ENCODE peak calls at places on chromosome 20, in nine cellular contexts. W is osteocyte, Q is fibroblast of lung, F is neural crest cell, H is glutamatergic neuron, N is BJ, P is psoas muscle, T is HFFc6, O is left ventricle myocardium inferior. C is an unnamed sample.

GRCh38 chr20:58714923-58715708 is 22.5 kb downstream of the NPEPL1 start:
- DNase-seq in W (peak; percentile 83), Q (no peak), F (no peak), H (no peak), N (no peak), P (no peak), T (no peak), O (peak; percentile 8), C (peak; percentile 72)

GRCh38 chr20:47701612-47702011 is 83.7 kb downstream of the SULF2 start:
- DNase-seq in W (no peak), Q (peak; percentile 78), F (no peak), H (no peak), N (peak; percentile 95), P (no peak), T (no peak), O (no peak), C (no peak)

GRCh38 chr20:16975682-16976081 is 227.5 kb downstream of the OTOR start:
- DNase-seq in W (no peak), Q (no peak), F (no peak), H (no peak), N (no peak), P (no peak), T (no peak), O (no peak), C (no peak)

GRCh38 chr20:53040678-53041674 is 68.8 kb downstream of the TSHZ2 start:
- DNase-seq in W (no peak), Q (peak; percentile 81), F (no peak), H (no peak), N (no peak), P (peak; percentile 58), T (no peak), O (no peak), C (no peak)

GRCh38 chr20:57198359-57199072 is 67.9 kb downstream of the BMP7 start:
- DNase-seq in W (no peak), Q (peak; percentile 39), F (no peak), H (peak; percentile 42), N (no peak), P (no peak), T (no peak), O (no peak), C (no peak)

GRCh38 chr20:51508780-51509179 is 33.7 kb downstream of the NFATC2 start:
- DNase-seq in W (no peak), Q (no peak), F (no peak), H (no peak), N (no peak), P (no peak), T (no peak), O (no peak), C (no peak)

GRCh38 chr20:38673731-38674177 is 50.5 kb upstream of the SLC32A1 start:
- DNase-seq in W (no peak), Q (peak; percentile 13), F (no peak), H (peak; percentile 47), N (no peak), P (no peak), T (no peak), O (no peak), C (no peak)

GRCh38 chr20:52379723-52380336 is 188.3 kb upstream of the ZFP64 start:
- DNase-seq in W (no peak), Q (no peak), F (peak; percentile 45), H (peak; percentile 70), N (no peak), P (peak; percentile 19), T (no peak), O (peak; percentile 26), C (no peak)

GRCh38 chr20:40980106-40980827 is 48.4 kb upstream of the TOP1 start:
- DNase-seq in W (peak; percentile 57), Q (no peak), F (no peak), H (no peak), N (no peak), P (no peak), T (no peak), O (no peak), C (no peak)

GRCh38 chr20:16530201-16530681 is 43.0 kb downstream of the KIF16B start:
- DNase-seq in W (no peak), Q (peak; percentile 47), F (no peak), H (no peak), N (no peak), P (no peak), T (no peak), O (no peak), C (no peak)

GRCh38 chr20:62946918-62947317 is 5.6 kb upstream of the SLC17A9 start:
- DNase-seq in W (no peak), Q (no peak), F (no peak), H (no peak), N (no peak), P (no peak), T (no peak), O (peak; percentile 47), C (no peak)

GRCh38 chr20:59246691-59247090 is 53.7 kb upstream of the EDN3 start:
- DNase-seq in W (no peak), Q (no peak), F (no peak), H (no peak), N (no peak), P (no peak), T (no peak), O (no peak), C (no peak)

GRCh38 chr20:53611449-53611894 is 17.8 kb upstream of the ZNF217 start:
- DNase-seq in W (peak; percentile 71), Q (peak; percentile 100), F (no peak), H (no peak), N (peak; percentile 98), P (no peak), T (peak; percentile 96), O (no peak), C (no peak)

DNA sequence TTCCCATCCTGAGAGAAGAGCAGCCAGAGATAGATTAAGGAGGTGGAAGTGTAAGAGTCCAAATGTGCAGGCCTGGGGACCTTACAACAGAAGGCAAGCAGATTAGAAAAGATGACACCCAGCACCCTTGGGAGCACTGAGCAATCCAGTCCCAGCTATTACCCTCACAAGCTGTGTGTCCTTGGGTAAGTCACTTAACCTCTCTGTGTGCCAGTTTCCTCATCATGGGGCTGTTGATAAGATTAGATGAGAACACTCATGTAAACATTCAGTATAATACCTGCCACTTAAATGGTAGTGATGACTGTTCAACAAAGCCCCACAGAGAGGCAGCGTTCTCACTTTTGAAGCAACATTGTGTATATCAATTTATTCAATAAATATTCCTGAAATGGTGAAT is 114.8 kb upstream of the CST7 start:
- DNase-seq in W (no peak), Q (no peak), F (no peak), H (no peak), N (no peak), P (no peak), T (no peak), O (no peak), C (peak; percentile 47)
- TF ChIP-seq CTCF in W (no peak), Q (no peak), F (no peak), H (no peak), N (no peak), P (no peak), T (peak; percentile 17), O (no peak), C (no peak)

DNA sequence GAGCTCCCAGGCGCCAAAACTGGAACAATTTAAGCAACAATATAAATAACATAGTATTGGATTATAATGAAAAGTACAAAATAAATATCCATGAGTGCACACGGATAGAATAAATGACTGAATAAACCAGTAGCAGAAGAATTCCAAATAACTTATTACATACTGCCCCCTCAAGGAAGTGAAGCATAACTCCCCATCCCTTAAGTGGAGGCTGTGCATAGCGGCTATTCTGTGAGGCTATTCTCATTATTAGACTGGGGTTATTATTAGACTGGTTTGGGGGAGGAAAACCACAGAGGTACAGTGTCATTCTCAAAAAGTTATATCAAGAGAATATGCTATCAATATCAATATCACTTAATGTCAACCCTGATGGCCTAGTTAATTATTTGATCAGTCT is 94.4 kb upstream of the SIRPA start:
- DNase-seq in W (no peak), Q (peak; percentile 44), F (no peak), H (no peak), N (no peak), P (no peak), T (peak; percentile 53), O (no peak), C (no peak)
- TF ChIP-seq CTCF in W (peak; percentile 57), Q (peak; percentile 41), F (peak; percentile 47), H (peak; percentile 37), N (peak; percentile 49), P (peak; percentile 4), T (peak; percentile 76), O (peak; percentile 30), C (no peak)

GRCh38 chr20:32208499-32209154 is 947 bp downstream of the POFUT1 start:
- DNase-seq in W (no peak), Q (no peak), F (no peak), H (no peak), N (no peak), P (no peak), T (no peak), O (no peak), C (no peak)

GRCh38 chr20:32205502-32206382 is 1.8 kb downstream of the PLAGL2 start:
- DNase-seq in W (no peak), Q (no peak), F (no peak), H (no peak), N (no peak), P (no peak), T (no peak), O (no peak), C (no peak)

GRCh38 chr20:32206383-32207210 is 946 bp downstream of the PLAGL2 start:
- DNase-seq in W (no peak), Q (no peak), F (no peak), H (no peak), N (no peak), P (no peak), T (no peak), O (no peak), C (no peak)

GRCh38 chr20:32207211-32207625 is 325 bp downstream of the PLAGL2 start:
- DNase-seq in W (no peak), Q (no peak), F (peak; percentile 25), H (no peak), N (no peak), P (no peak), T (no peak), O (no peak), C (no peak)

DNA sequence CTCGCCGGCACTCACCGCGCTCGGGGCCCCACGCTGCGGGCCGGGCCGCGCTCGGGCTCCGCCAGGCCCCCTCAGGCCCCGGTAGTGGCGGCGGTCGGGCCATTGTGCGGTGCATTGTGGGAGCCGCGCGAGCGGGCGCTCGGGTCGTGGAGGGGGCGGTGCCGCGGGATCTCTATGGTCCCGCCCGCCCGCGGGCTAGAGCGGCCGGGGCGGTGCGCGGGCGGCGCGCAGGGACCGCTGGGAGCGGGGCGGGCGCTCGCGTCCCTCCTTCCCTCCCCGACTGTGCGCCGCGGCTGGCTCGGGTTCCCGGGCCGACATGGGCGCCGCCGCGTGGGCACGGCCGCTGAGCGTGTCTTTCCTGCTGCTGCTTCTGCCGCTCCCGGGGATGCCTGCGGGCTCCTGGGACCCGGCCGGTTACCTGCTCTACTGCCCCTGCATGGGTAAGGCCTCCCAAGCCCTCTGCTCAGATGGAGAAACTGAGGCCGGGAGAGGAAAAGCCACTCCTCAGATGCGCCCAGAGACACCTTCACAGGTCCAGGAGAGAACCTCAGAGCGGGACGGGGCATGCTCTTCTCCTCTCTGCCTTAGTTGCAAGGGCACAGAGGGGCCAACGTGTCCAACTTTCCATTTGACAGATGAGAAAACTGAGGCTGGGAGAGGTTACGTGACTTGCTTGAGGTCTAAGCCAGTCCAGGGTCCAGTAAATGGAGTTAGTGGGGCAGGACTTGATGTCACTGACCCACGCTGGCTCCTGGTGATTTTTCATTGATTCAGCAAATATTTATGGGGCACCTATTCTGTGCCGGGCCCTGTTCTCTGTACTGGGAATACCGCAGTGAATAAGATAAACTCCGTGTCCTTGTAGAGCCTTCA is at the start of the genes PLAGL2 and POFUT1:
- DNase-seq in W (peak; percentile 95), Q (peak; percentile 80), F (peak; percentile 91), H (peak; percentile 97), N (peak; percentile 21), P (peak; percentile 92), T (peak; percentile 71), O (peak; percentile 91), C (no peak)
- TF ChIP-seq CTCF in W (peak; percentile 32), Q (peak; percentile 5), F (peak; percentile 44), H (no peak), N (peak; percentile 21), P (no peak), T (peak; percentile 38), O (peak; percentile 29), C (no peak)

GRCh38 chr20:19143890-19144289 is 68.6 kb upstream of the SLC24A3 start:
- DNase-seq in W (no peak), Q (no peak), F (no peak), H (no peak), N (no peak), P (no peak), T (no peak), O (no peak), C (no peak)
- TF ChIP-seq CTCF in W (no peak), Q (no peak), F (no peak), H (no peak), N (no peak), P (no peak), T (no peak), O (no peak), C (no peak)